ENCODE peak calls at places on chromosome 1, in seven cellular contexts. E, Q, S, O, P, G and K are unnamed samples.

GRCh38 chr1:44791364-44791801 is 3.4 kb upstream of the BEST4 start:
- DNase-seq in E (no peak), Q (no peak), S (no peak), O (no peak), P (no peak), G (peak; percentile 61), K (no peak)

GRCh38 chr1:44168520-44169098 is 27.2 kb upstream of the KLF18 start:
- DNase-seq in E (no peak), Q (no peak), S (no peak), O (no peak), P (no peak), G (no peak), K (no peak)

GRCh38 chr1:109627692-109628399 is 8.2 kb downstream of the AMPD2 start:
- DNase-seq in E (no peak), Q (no peak), S (no peak), O (no peak), P (no peak), G (no peak), K (no peak)

GRCh38 chr1:64848812-64849211 is 103.9 kb downstream of the RAVER2 start:
- DNase-seq in E (no peak), Q (no peak), S (no peak), O (no peak), P (no peak), G (no peak), K (no peak)

GRCh38 chr1:23594927-23595353 is 35.6 kb upstream of the ID3 start:
- DNase-seq in E (no peak), Q (no peak), S (no peak), O (no peak), P (no peak), G (peak; percentile 87), K (no peak)

GRCh38 chr1:180542530-180543171 is 16.1 kb upstream of the OVAAL start:
- DNase-seq in E (no peak), Q (no peak), S (no peak), O (no peak), P (no peak), G (no peak), K (no peak)

GRCh38 chr1:167206166-167206835 is 14.4 kb upstream of the POU2F1 start:
- DNase-seq in E (no peak), Q (no peak), S (no peak), O (no peak), P (no peak), G (no peak), K (no peak)

GRCh38 chr1:205766570-205766969 is 8.7 kb downstream of the RAB29 start:
- DNase-seq in E (no peak), Q (no peak), S (no peak), O (no peak), P (no peak), G (no peak), K (no peak)

GRCh38 chr1:41728403-41729202 is 190.1 kb downstream of the HIVEP3 start:
- DNase-seq in E (no peak), Q (no peak), S (no peak), O (peak; percentile 89), P (no peak), G (peak; percentile 86), K (no peak)

GRCh38 chr1:4733446-4734175 is 79.2 kb downstream of the AJAP1 start:
- DNase-seq in E (no peak), Q (no peak), S (no peak), O (no peak), P (no peak), G (no peak), K (no peak)

GRCh38 chr1:209527372-209527771 is 56.1 kb upstream of the CAMK1G start:
- DNase-seq in E (no peak), Q (no peak), S (no peak), O (no peak), P (no peak), G (no peak), K (no peak)

GRCh38 chr1:81799939-81800740 is 594 bp upstream of the ADGRL2 start:
- DNase-seq in E (no peak), Q (no peak), S (peak; percentile 74), O (no peak), P (peak; percentile 63), G (no peak), K (no peak)

GRCh38 chr1:27117733-27118439 is 37.0 kb downstream of the SLC9A1 start:
- DNase-seq in E (no peak), Q (no peak), S (peak; percentile 56), O (no peak), P (peak; percentile 25), G (no peak), K (no peak)
- TF ChIP-seq POLR2A in E (no peak), Q (no peak), S (no peak), O (no peak), P (no peak), G (no peak), K (no peak)

GRCh38 chr1:15153184-15153841 is at the start of gene TMEM51:
- DNase-seq in E (peak; percentile 46), Q (no peak), S (peak; percentile 69), O (no peak), P (peak; percentile 83), G (no peak), K (peak; percentile 31)
- TF ChIP-seq POLR2A in E (no peak), Q (no peak), S (peak; percentile 62), O (no peak), P (peak; percentile 37), G (no peak), K (peak; percentile 40)

DNA sequence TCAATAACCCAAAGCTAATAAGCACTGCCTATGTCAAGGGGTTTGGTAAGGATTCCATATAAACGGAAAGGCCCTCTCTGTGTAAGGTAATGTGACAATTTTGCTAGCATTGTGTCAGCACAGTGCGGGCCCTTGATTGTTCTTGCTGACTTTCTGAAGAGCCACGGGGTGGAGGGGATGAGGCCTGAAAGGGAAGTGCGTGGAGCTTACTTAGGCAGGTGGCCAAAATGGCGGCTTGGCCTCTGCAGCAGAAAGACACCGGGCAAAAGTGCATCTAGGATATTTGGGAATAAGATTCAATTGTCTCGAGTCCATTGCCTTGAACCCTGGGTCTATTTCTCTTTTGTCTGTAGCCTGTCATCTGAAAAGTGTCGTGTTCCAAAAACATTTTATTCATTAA is 114.3 kb downstream of the TGFB2 start:
- DNase-seq in E (no peak), Q (no peak), S (no peak), O (no peak), P (peak; percentile 56), G (no peak), K (no peak)
- TF ChIP-seq POLR2A in E (no peak), Q (no peak), S (no peak), O (no peak), P (no peak), G (no peak), K (no peak)

DNA sequence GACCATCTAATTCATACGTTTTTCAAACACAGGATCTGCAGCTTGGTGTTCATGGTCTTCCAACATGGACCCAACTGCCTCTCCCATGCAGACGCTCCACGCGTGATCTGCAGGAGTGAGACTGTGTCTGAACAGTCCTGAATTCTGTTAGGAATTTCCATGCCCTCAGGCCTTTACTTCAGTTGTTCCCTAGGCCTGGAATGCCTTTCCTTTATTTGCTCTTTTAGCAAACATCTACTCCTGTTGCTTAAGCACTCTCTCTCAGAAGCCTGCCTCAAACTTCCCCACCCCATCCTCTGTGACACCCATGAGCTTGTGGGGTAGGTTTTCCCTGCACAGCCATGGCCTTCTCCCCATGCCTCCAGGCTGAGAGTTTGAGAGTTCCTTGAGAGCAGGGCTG is 73.7 kb downstream of the DMRTB1 start:
- DNase-seq in E (no peak), Q (no peak), S (no peak), O (no peak), P (no peak), G (no peak), K (no peak)
- TF ChIP-seq POLR2A in E (no peak), Q (no peak), S (no peak), O (no peak), P (no peak), G (no peak), K (no peak)

GRCh38 chr1:21342961-21343838 is 52.9 kb upstream of the ECE1 start:
- DNase-seq in E (no peak), Q (no peak), S (no peak), O (no peak), P (no peak), G (no peak), K (no peak)

GRCh38 chr1:21347072-21347581 is 56.9 kb upstream of the ECE1 start:
- DNase-seq in E (no peak), Q (no peak), S (no peak), O (no peak), P (no peak), G (no peak), K (no peak)

GRCh38 chr1:21344098-21344749 is 54.0 kb upstream of the ECE1 start:
- DNase-seq in E (no peak), Q (no peak), S (no peak), O (no peak), P (no peak), G (peak; percentile 77), K (no peak)

GRCh38 chr1:21346304-21347071 is 56.2 kb upstream of the ECE1 start:
- DNase-seq in E (no peak), Q (no peak), S (no peak), O (no peak), P (no peak), G (no peak), K (no peak)

DNA sequence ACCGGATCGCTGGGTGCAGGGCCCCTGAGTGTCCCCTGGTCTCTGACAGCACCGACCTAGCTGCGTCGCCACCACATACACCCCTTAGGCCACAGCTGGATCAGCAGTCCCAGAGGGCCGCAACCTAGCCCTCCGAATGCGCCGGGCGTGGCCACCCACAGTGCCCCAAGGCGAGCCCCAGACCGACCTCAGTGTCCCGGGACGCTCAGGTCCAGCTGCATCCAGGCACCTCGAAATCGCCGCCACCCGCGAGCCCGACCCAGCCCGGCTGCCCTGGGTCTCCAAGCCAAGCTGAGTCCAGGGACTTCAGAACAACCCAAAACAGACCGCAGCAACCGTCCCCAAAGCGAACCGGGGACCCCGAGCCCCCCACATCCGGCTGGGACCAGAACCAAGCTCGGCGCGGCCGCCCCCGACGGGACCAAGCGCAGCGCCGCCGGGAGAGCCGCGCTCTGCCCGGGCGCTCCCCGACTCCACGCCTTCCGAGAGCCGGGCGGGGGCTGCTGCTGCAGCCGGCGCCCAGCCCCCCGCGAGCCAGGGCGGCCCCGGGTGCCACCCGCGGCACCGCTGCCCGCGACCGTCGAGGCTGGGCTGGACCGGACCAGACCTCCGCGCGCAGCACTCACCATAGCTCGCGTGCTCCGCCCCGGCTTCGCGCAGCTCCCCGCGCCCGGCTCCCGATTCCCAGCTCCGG is 54.6 kb upstream of the ECE1 start:
- DNase-seq in E (no peak), Q (no peak), S (no peak), O (no peak), P (peak; percentile 48), G (peak; percentile 89), K (no peak)
- TF ChIP-seq POLR2A in E (no peak), Q (no peak), S (no peak), O (no peak), P (no peak), G (no peak), K (no peak)

GRCh38 chr1:222817529-222817928 is 2.7 kb downstream of the DISP1 start:
- DNase-seq in E (peak; percentile 41), Q (no peak), S (no peak), O (no peak), P (no peak), G (no peak), K (peak; percentile 75)

GRCh38 chr1:222813866-222814535 is 838 bp upstream of the DISP1 start:
- DNase-seq in E (no peak), Q (no peak), S (no peak), O (no peak), P (no peak), G (no peak), K (no peak)

GRCh38 chr1:222815367-222815765 is 527 bp downstream of the DISP1 start:
- DNase-seq in E (peak; percentile 60), Q (no peak), S (peak; percentile 59), O (no peak), P (no peak), G (no peak), K (no peak)

GRCh38 chr1:222811671-222812070 is 3.2 kb upstream of the DISP1 start:
- DNase-seq in E (no peak), Q (no peak), S (no peak), O (no peak), P (no peak), G (no peak), K (no peak)

GRCh38 chr1:222814536-222815366 is at the start of gene DISP1:
- DNase-seq in E (peak; percentile 74), Q (no peak), S (peak; percentile 90), O (peak; percentile 73), P (peak; percentile 91), G (peak; percentile 94), K (peak; percentile 84)
- TF ChIP-seq POLR2A in E (peak; percentile 85), Q (no peak), S (peak; percentile 87), O (peak; percentile 75), P (peak; percentile 59), G (no peak), K (peak; percentile 68)